ENCODE peak calls at places on chromosomes 7 and 10, in ten cellular contexts. One of them, this sample, is unnamed.
A peak's percentile ranks its signal among the peaks of the same experiment; 100 is the strongest.

GRCh38 chr10:82194419-82194818 is 319.4 kb downstream of the NRG3 start:
- DNase-seq in left cardiac atrium: no peak
- DNase-seq in T-helper 9 cell: no peak
- DNase-seq in GM13977: no peak
- DNase-seq in cerebellar nuclear complex: no peak
- DNase-seq in keratinocyte: no peak
- DNase-seq in activated CD8-positive, alpha-beta T cell treated with anti-CD3 and anti-CD28 coated beads, Interleukin-2, amount 10 ng/mL, durations not matched to agents 7 days and 5 days: no peak
- DNase-seq in NCI-H226: no peak
- DNase-seq in progenitor cell of endocrine pancreas: no peak
- DNase-seq in NCI-H345: no peak
- DNase-seq in this sample: no peak

GRCh38 chr7:158728911-158729645 is 24.5 kb upstream of the NCAPG2 start:
- DNase-seq in left cardiac atrium: no peak
- DNase-seq in T-helper 9 cell: no peak
- DNase-seq in GM13977: no peak
- DNase-seq in cerebellar nuclear complex: no peak
- DNase-seq in keratinocyte: no peak
- DNase-seq in activated CD8-positive, alpha-beta T cell treated with anti-CD3 and anti-CD28 coated beads, Interleukin-2, amount 10 ng/mL, durations not matched to agents 7 days and 5 days: no peak
- DNase-seq in NCI-H226: no peak
- DNase-seq in progenitor cell of endocrine pancreas: no peak
- DNase-seq in NCI-H345: peak; percentile 31
- DNase-seq in this sample: no peak

GRCh38 chr10:18325889-18326531 is 185.8 kb downstream of the CACNB2 start:
- DNase-seq in left cardiac atrium: no peak
- DNase-seq in T-helper 9 cell: no peak
- DNase-seq in GM13977: no peak
- DNase-seq in cerebellar nuclear complex: no peak
- DNase-seq in keratinocyte: no peak
- DNase-seq in activated CD8-positive, alpha-beta T cell treated with anti-CD3 and anti-CD28 coated beads, Interleukin-2, amount 10 ng/mL, durations not matched to agents 7 days and 5 days: no peak
- DNase-seq in NCI-H226: no peak
- DNase-seq in progenitor cell of endocrine pancreas: no peak
- DNase-seq in NCI-H345: no peak
- DNase-seq in this sample: no peak

GRCh38 chr7:96870201-96870600 is 135.2 kb upstream of the DLX6 start:
- DNase-seq in left cardiac atrium: no peak
- DNase-seq in T-helper 9 cell: no peak
- DNase-seq in GM13977: no peak
- DNase-seq in cerebellar nuclear complex: no peak
- DNase-seq in keratinocyte: peak; percentile 7
- DNase-seq in activated CD8-positive, alpha-beta T cell treated with anti-CD3 and anti-CD28 coated beads, Interleukin-2, amount 10 ng/mL, durations not matched to agents 7 days and 5 days: no peak
- DNase-seq in NCI-H226: no peak
- DNase-seq in progenitor cell of endocrine pancreas: no peak
- DNase-seq in NCI-H345: no peak
- DNase-seq in this sample: no peak

GRCh38 chr10:35470535-35470934 is 134.2 kb downstream of the CCNY start:
- DNase-seq in left cardiac atrium: no peak
- DNase-seq in T-helper 9 cell: no peak
- DNase-seq in GM13977: no peak
- DNase-seq in cerebellar nuclear complex: no peak
- DNase-seq in keratinocyte: no peak
- DNase-seq in activated CD8-positive, alpha-beta T cell treated with anti-CD3 and anti-CD28 coated beads, Interleukin-2, amount 10 ng/mL, durations not matched to agents 7 days and 5 days: no peak
- DNase-seq in NCI-H226: no peak
- DNase-seq in progenitor cell of endocrine pancreas: no peak
- DNase-seq in NCI-H345: no peak
- DNase-seq in this sample: no peak

GRCh38 chr7:142436601-142437000 is 178.7 kb upstream of the PRSS58 start:
- DNase-seq in left cardiac atrium: no peak
- DNase-seq in T-helper 9 cell: no peak
- DNase-seq in GM13977: peak; percentile 14
- DNase-seq in cerebellar nuclear complex: no peak
- DNase-seq in keratinocyte: no peak
- DNase-seq in activated CD8-positive, alpha-beta T cell treated with anti-CD3 and anti-CD28 coated beads, Interleukin-2, amount 10 ng/mL, durations not matched to agents 7 days and 5 days: no peak
- DNase-seq in NCI-H226: no peak
- DNase-seq in progenitor cell of endocrine pancreas: no peak
- DNase-seq in NCI-H345: no peak
- DNase-seq in this sample: no peak

GRCh38 chr7:27782849-27783248 is 42.9 kb downstream of the TAX1BP1 start:
- DNase-seq in left cardiac atrium: no peak
- DNase-seq in T-helper 9 cell: no peak
- DNase-seq in GM13977: no peak
- DNase-seq in cerebellar nuclear complex: no peak
- DNase-seq in keratinocyte: no peak
- DNase-seq in activated CD8-positive, alpha-beta T cell treated with anti-CD3 and anti-CD28 coated beads, Interleukin-2, amount 10 ng/mL, durations not matched to agents 7 days and 5 days: no peak
- DNase-seq in NCI-H226: peak; percentile 60
- DNase-seq in progenitor cell of endocrine pancreas: no peak
- DNase-seq in NCI-H345: no peak
- DNase-seq in this sample: no peak

GRCh38 chr7:121026159-121026558 is 37.6 kb downstream of the CPED1 start:
- DNase-seq in left cardiac atrium: no peak
- DNase-seq in T-helper 9 cell: no peak
- DNase-seq in GM13977: no peak
- DNase-seq in cerebellar nuclear complex: no peak
- DNase-seq in keratinocyte: no peak
- DNase-seq in activated CD8-positive, alpha-beta T cell treated with anti-CD3 and anti-CD28 coated beads, Interleukin-2, amount 10 ng/mL, durations not matched to agents 7 days and 5 days: no peak
- DNase-seq in NCI-H226: no peak
- DNase-seq in progenitor cell of endocrine pancreas: no peak
- DNase-seq in NCI-H345: no peak
- DNase-seq in this sample: no peak

GRCh38 chr7:17882685-17883084 is 57.6 kb downstream of the SNX13 start:
- DNase-seq in left cardiac atrium: no peak
- DNase-seq in T-helper 9 cell: no peak
- DNase-seq in GM13977: no peak
- DNase-seq in cerebellar nuclear complex: no peak
- DNase-seq in keratinocyte: no peak
- DNase-seq in activated CD8-positive, alpha-beta T cell treated with anti-CD3 and anti-CD28 coated beads, Interleukin-2, amount 10 ng/mL, durations not matched to agents 7 days and 5 days: no peak
- DNase-seq in NCI-H226: no peak
- DNase-seq in progenitor cell of endocrine pancreas: no peak
- DNase-seq in NCI-H345: no peak
- DNase-seq in this sample: no peak

GRCh38 chr10:110919971-110920881 is 822 bp downstream of the SHOC2 start:
- DNase-seq in left cardiac atrium: peak; percentile 34
- DNase-seq in T-helper 9 cell: peak; percentile 3
- DNase-seq in GM13977: peak; percentile 32
- DNase-seq in cerebellar nuclear complex: no peak
- DNase-seq in keratinocyte: no peak
- DNase-seq in activated CD8-positive, alpha-beta T cell treated with anti-CD3 and anti-CD28 coated beads, Interleukin-2, amount 10 ng/mL, durations not matched to agents 7 days and 5 days: peak; percentile 39
- DNase-seq in NCI-H226: peak; percentile 43
- DNase-seq in progenitor cell of endocrine pancreas: peak; percentile 18
- DNase-seq in NCI-H345: peak; percentile 43
- DNase-seq in this sample: no peak

GRCh38 chr7:15011289-15011688 is 108.7 kb upstream of the DGKB start:
- DNase-seq in left cardiac atrium: no peak
- DNase-seq in T-helper 9 cell: no peak
- DNase-seq in GM13977: no peak
- DNase-seq in cerebellar nuclear complex: no peak
- DNase-seq in keratinocyte: no peak
- DNase-seq in activated CD8-positive, alpha-beta T cell treated with anti-CD3 and anti-CD28 coated beads, Interleukin-2, amount 10 ng/mL, durations not matched to agents 7 days and 5 days: no peak
- DNase-seq in NCI-H226: no peak
- DNase-seq in progenitor cell of endocrine pancreas: no peak
- DNase-seq in NCI-H345: no peak
- DNase-seq in this sample: no peak

GRCh38 chr7:114530074-114530611 is 115.5 kb downstream of the FOXP2 start:
- DNase-seq in left cardiac atrium: no peak
- DNase-seq in T-helper 9 cell: no peak
- DNase-seq in GM13977: no peak
- DNase-seq in cerebellar nuclear complex: no peak
- DNase-seq in keratinocyte: no peak
- DNase-seq in activated CD8-positive, alpha-beta T cell treated with anti-CD3 and anti-CD28 coated beads, Interleukin-2, amount 10 ng/mL, durations not matched to agents 7 days and 5 days: no peak
- DNase-seq in NCI-H226: peak; percentile 60
- DNase-seq in progenitor cell of endocrine pancreas: no peak
- DNase-seq in NCI-H345: peak; percentile 22
- DNase-seq in this sample: no peak

GRCh38 chr7:27243340-27244163 is 950 bp downstream of the EVX1 start:
- DNase-seq in left cardiac atrium: no peak
- DNase-seq in T-helper 9 cell: no peak
- DNase-seq in GM13977: peak; percentile 31
- DNase-seq in cerebellar nuclear complex: no peak
- DNase-seq in keratinocyte: no peak
- DNase-seq in activated CD8-positive, alpha-beta T cell treated with anti-CD3 and anti-CD28 coated beads, Interleukin-2, amount 10 ng/mL, durations not matched to agents 7 days and 5 days: no peak
- DNase-seq in NCI-H226: no peak
- DNase-seq in progenitor cell of endocrine pancreas: no peak
- DNase-seq in NCI-H345: no peak
- DNase-seq in this sample: no peak

GRCh38 chr7:36735172-36735571 is 10.9 kb upstream of the AOAH start:
- DNase-seq in left cardiac atrium: no peak
- DNase-seq in T-helper 9 cell: no peak
- DNase-seq in GM13977: no peak
- DNase-seq in cerebellar nuclear complex: no peak
- DNase-seq in keratinocyte: no peak
- DNase-seq in activated CD8-positive, alpha-beta T cell treated with anti-CD3 and anti-CD28 coated beads, Interleukin-2, amount 10 ng/mL, durations not matched to agents 7 days and 5 days: no peak
- DNase-seq in NCI-H226: no peak
- DNase-seq in progenitor cell of endocrine pancreas: no peak
- DNase-seq in NCI-H345: no peak
- DNase-seq in this sample: no peak

GRCh38 chr10:133258066-133258817 is 18.4 kb downstream of the ADAM8 start:
- DNase-seq in left cardiac atrium: no peak
- DNase-seq in T-helper 9 cell: no peak
- DNase-seq in GM13977: no peak
- DNase-seq in cerebellar nuclear complex: no peak
- DNase-seq in keratinocyte: no peak
- DNase-seq in activated CD8-positive, alpha-beta T cell treated with anti-CD3 and anti-CD28 coated beads, Interleukin-2, amount 10 ng/mL, durations not matched to agents 7 days and 5 days: peak; percentile 66
- DNase-seq in NCI-H226: peak; percentile 9
- DNase-seq in progenitor cell of endocrine pancreas: no peak
- DNase-seq in NCI-H345: peak; percentile 41
- DNase-seq in this sample: peak; percentile 36

GRCh38 chr7:135905355-135905754 is 71.8 kb downstream of the MTPN start:
- DNase-seq in left cardiac atrium: no peak
- DNase-seq in T-helper 9 cell: no peak
- DNase-seq in GM13977: no peak
- DNase-seq in cerebellar nuclear complex: no peak
- DNase-seq in keratinocyte: no peak
- DNase-seq in activated CD8-positive, alpha-beta T cell treated with anti-CD3 and anti-CD28 coated beads, Interleukin-2, amount 10 ng/mL, durations not matched to agents 7 days and 5 days: no peak
- DNase-seq in NCI-H226: no peak
- DNase-seq in progenitor cell of endocrine pancreas: no peak
- DNase-seq in NCI-H345: no peak
- DNase-seq in this sample: no peak

GRCh38 chr7:26993816-26994810 is 101.7 kb downstream of the HOXA1 start:
- DNase-seq in left cardiac atrium: no peak
- DNase-seq in T-helper 9 cell: no peak
- DNase-seq in GM13977: no peak
- DNase-seq in cerebellar nuclear complex: no peak
- DNase-seq in keratinocyte: no peak
- DNase-seq in activated CD8-positive, alpha-beta T cell treated with anti-CD3 and anti-CD28 coated beads, Interleukin-2, amount 10 ng/mL, durations not matched to agents 7 days and 5 days: no peak
- DNase-seq in NCI-H226: peak; percentile 33
- DNase-seq in progenitor cell of endocrine pancreas: no peak
- DNase-seq in NCI-H345: no peak
- DNase-seq in this sample: no peak

GRCh38 chr10:61757001-61757400 is 94.3 kb downstream of the CABCOCO1 start:
- DNase-seq in left cardiac atrium: no peak
- DNase-seq in T-helper 9 cell: no peak
- DNase-seq in GM13977: no peak
- DNase-seq in cerebellar nuclear complex: no peak
- DNase-seq in keratinocyte: no peak
- DNase-seq in activated CD8-positive, alpha-beta T cell treated with anti-CD3 and anti-CD28 coated beads, Interleukin-2, amount 10 ng/mL, durations not matched to agents 7 days and 5 days: no peak
- DNase-seq in NCI-H226: no peak
- DNase-seq in progenitor cell of endocrine pancreas: no peak
- DNase-seq in NCI-H345: no peak
- DNase-seq in this sample: no peak

GRCh38 chr10:72946963-72947362 is 7.6 kb downstream of the PLA2G12B start:
- DNase-seq in left cardiac atrium: no peak
- DNase-seq in T-helper 9 cell: no peak
- DNase-seq in GM13977: no peak
- DNase-seq in cerebellar nuclear complex: no peak
- DNase-seq in keratinocyte: no peak
- DNase-seq in activated CD8-positive, alpha-beta T cell treated with anti-CD3 and anti-CD28 coated beads, Interleukin-2, amount 10 ng/mL, durations not matched to agents 7 days and 5 days: no peak
- DNase-seq in NCI-H226: no peak
- DNase-seq in progenitor cell of endocrine pancreas: no peak
- DNase-seq in NCI-H345: no peak
- DNase-seq in this sample: no peak

This sample was measured in activated naive CD4-positive, alpha-beta T cell treated with anti-CD3 and anti-CD28 coated beads, Interleukin-2, amount 50 U/mL, for 72 hours.